ENCODE peak calls at places on chromosomes 11 and 22, in four cellular contexts. One of them, this sample, is unnamed. For H3K9me3, the result is how much of the 10 kb centered on the place peaks cover.

GRCh38 chr22:39088688-39089032 is 8.4 kb upstream of the APOBEC3H start:
- DNase-seq in K562: no peak
- DNase-seq in H1: no peak
- DNase-seq in GM12878: no peak
- DNase-seq in this sample: no peak

GRCh38 chr11:33907419-33907818 is 15.5 kb upstream of the LMO2 start:
- DNase-seq in GM12878: no peak
- DNase-seq in H1: no peak
- DNase-seq in K562: no peak
- DNase-seq in this sample: no peak

GRCh38 chr22:44438056-44438455 is 60.0 kb downstream of the RTL6 start:
- DNase-seq in H1: no peak
- DNase-seq in GM12878: no peak
- DNase-seq in K562: peak
- DNase-seq in this sample: no peak

GRCh38 chr11:23903044-23903704 is 593.7 kb upstream of the LUZP2 start:
- DNase-seq in GM12878: no peak
- DNase-seq in K562: no peak
- DNase-seq in H1: no peak
- DNase-seq in this sample: peak

GRCh38 chr22:33919591-33920501 is at the start of gene LARGE1:
- DNase-seq in H1: no peak
- DNase-seq in GM12878: no peak
- DNase-seq in K562: no peak
- DNase-seq in this sample: peak

GRCh38 chr11:94536386-94536785 is 7.3 kb upstream of the FUT4 start:
- DNase-seq in K562: no peak
- DNase-seq in GM12878: no peak
- DNase-seq in H1: no peak
- DNase-seq in this sample: no peak

GRCh38 chr22:43388420-43388851 is 23.4 kb upstream of the MPPED1 start:
- DNase-seq in H1: no peak
- DNase-seq in K562: peak
- DNase-seq in GM12878: no peak
- DNase-seq in this sample: peak

GRCh38 chr11:34168642-34169051 is 63.2 kb downstream of the NAT10 start:
- DNase-seq in K562: no peak
- DNase-seq in GM12878: no peak
- DNase-seq in H1: no peak
- DNase-seq in this sample: peak

GRCh38 chr22:50282361-50283144 is 12.4 kb upstream of the MAPK11 start:
- DNase-seq in GM12878: no peak
- DNase-seq in K562: no peak
- DNase-seq in H1: no peak
- DNase-seq in this sample: peak

GRCh38 chr11:44945639-44946038 is 5.0 kb downstream of the TP53I11 start:
- DNase-seq in K562: no peak
- DNase-seq in H1: no peak
- DNase-seq in GM12878: no peak
- DNase-seq in this sample: no peak

GRCh38 chr22:42961815-42962214 is 53.1 kb downstream of the PACSIN2 start:
- DNase-seq in K562: no peak
- DNase-seq in GM12878: no peak
- DNase-seq in H1: no peak
- DNase-seq in this sample: no peak

GRCh38 chr11:20388096-20389055 is 860 bp downstream of the PRMT3 start:
- DNase-seq in K562: peak
- DNase-seq in GM12878: no peak
- DNase-seq in H1: no peak
- DNase-seq in this sample: no peak

GRCh38 chr11:78420255-78420764 is 2.7 kb upstream of the GAB2 start:
- DNase-seq in H1: no peak
- DNase-seq in GM12878: no peak
- DNase-seq in K562: peak
- DNase-seq in this sample: peak

GRCh38 chr11:111427471-111427912 is 48.4 kb upstream of the POU2AF1 start:
- DNase-seq in K562: peak
- DNase-seq in H1: no peak
- DNase-seq in GM12878: no peak
- DNase-seq in this sample: no peak

GRCh38 chr11:120139316-120140069 is 1.6 kb upstream of the TRIM29 start:
- DNase-seq in GM12878: no peak
- DNase-seq in K562: no peak
- DNase-seq in H1: no peak
- DNase-seq in this sample: no peak

GRCh38 chr22:44891293-44891747 is 118.5 kb downstream of the PHF21B start:
- DNase-seq in GM12878: no peak
- DNase-seq in K562: no peak
- DNase-seq in H1: no peak
- DNase-seq in this sample: no peak

GRCh38 chr11:1470681-1471611 is 15.6 kb downstream of the MOB2 start:
- DNase-seq in GM12878: no peak
- DNase-seq in H1: no peak
- DNase-seq in K562: no peak
- DNase-seq in this sample: no peak

GRCh38 chr22:33803883-33804282 is 116.4 kb downstream of the LARGE1 start:
- DNase-seq in K562: no peak
- DNase-seq in H1: no peak
- DNase-seq in GM12878: no peak
- DNase-seq in this sample: peak

GRCh38 chr11:16098827-16099226 is 257.5 kb downstream of the SOX6 start:
- DNase-seq in H1: no peak
- DNase-seq in GM12878: no peak
- DNase-seq in K562: no peak
- DNase-seq in this sample: peak

GRCh38 chr11:59336931-59337330 is 21.8 kb upstream of the OR5AN1 start:
- DNase-seq in H1: no peak
- DNase-seq in K562: no peak
- DNase-seq in GM12878: no peak
- DNase-seq in this sample: no peak

GRCh38 chr11:83335446-83336070 is 49.4 kb upstream of the CCDC90B start:
- DNase-seq in H1: no peak
- DNase-seq in GM12878: no peak
- DNase-seq in K562: no peak
- DNase-seq in this sample: no peak

GRCh38 chr11:69703711-69704507 is at the start of gene FGF19:
- DNase-seq in H1: no peak
- DNase-seq in K562: no peak
- DNase-seq in GM12878: no peak
- DNase-seq in this sample: no peak

GRCh38 chr11:48001438-48002021 is 21.2 kb downstream of the PTPRJ start:
- DNase-seq in K562: no peak
- DNase-seq in GM12878: no peak
- DNase-seq in H1: no peak
- DNase-seq in this sample: peak

GRCh38 chr11:97908354-97908753 is 1112.4 kb upstream of the CNTN5 start:
- DNase-seq in K562: no peak
- DNase-seq in GM12878: no peak
- DNase-seq in H1: no peak
- DNase-seq in this sample: no peak

GRCh38 chr11:125201525-125202121 is 37.1 kb downstream of the PKNOX2 start:
- DNase-seq in H1: no peak
- DNase-seq in GM12878: no peak
- DNase-seq in K562: no peak
- DNase-seq in this sample: peak

GRCh38 chr22:38756631-38757463 is 1.0 kb upstream of the SUN2 start:
- DNase-seq in K562: peak
- DNase-seq in GM12878: no peak
- DNase-seq in H1: no peak
- DNase-seq in this sample: no peak

GRCh38 chr11:72038491-72038890 is 39.8 kb downstream of the IL18BP start:
- DNase-seq in H1: no peak
- DNase-seq in K562: no peak
- DNase-seq in GM12878: no peak
- DNase-seq in this sample: peak

GRCh38 chr22:44247923-44248892 is 64.5 kb downstream of the SHISAL1 start:
- DNase-seq in H1: no peak
- DNase-seq in K562: no peak
- DNase-seq in GM12878: no peak
- DNase-seq in this sample: no peak

GRCh38 chr11:47234669-47235075 is 13.9 kb downstream of the ACP2 start:
- DNase-seq in H1: no peak
- DNase-seq in GM12878: no peak
- DNase-seq in K562: no peak
- DNase-seq in this sample: peak

GRCh38 chr11:95341246-95341645 is 110.2 kb upstream of the SESN3 start:
- DNase-seq in GM12878: no peak
- DNase-seq in H1: no peak
- DNase-seq in K562: no peak
- DNase-seq in this sample: no peak

GRCh38 chr11:120120805-120121335 is 17.0 kb downstream of the TRIM29 start:
- DNase-seq in GM12878: no peak
- DNase-seq in K562: no peak
- DNase-seq in H1: no peak
- DNase-seq in this sample: no peak

DNA sequence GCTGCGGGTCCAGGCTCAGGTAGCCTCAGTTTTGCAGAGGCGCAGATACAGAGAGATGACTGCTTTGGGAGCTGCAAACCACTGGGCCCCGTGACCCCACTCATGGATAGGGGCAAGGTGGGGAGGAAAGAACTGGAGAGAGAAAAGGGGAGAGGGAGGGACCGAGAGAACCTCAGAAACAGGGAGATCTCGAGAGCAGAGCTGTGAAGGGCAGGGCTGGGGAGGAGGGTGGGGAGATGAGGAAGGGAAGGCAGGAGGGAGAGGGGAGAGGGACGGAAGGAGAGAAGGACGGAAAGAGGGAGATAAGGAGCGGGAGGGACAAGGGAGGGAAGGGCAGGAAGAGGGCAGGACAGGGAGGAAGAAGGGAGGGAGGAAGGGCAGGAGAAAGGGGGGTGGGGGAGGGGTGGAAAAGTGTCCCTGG is 46.3 kb downstream of the IGLL1 start:
- DNase-seq in GM12878: no peak
- DNase-seq in H1: no peak
- DNase-seq in K562: peak
- DNase-seq in this sample: no peak
- TF ChIP-seq CHD1 in GM12878: no peak
- TF ChIP-seq CHD1 in H1: no peak
- TF ChIP-seq CHD1 in K562: no peak
- TF ChIP-seq CHD1 in this sample: no peak

GRCh38 chr11:50170115-50170514 is 137.4 kb downstream of the OR4C45 start:
- DNase-seq in H1: no peak
- DNase-seq in K562: no peak
- DNase-seq in GM12878: no peak
- DNase-seq in this sample: no peak

GRCh38 chr11:50178732-50179131 is 146.1 kb downstream of the OR4C45 start:
- DNase-seq in GM12878: no peak
- DNase-seq in H1: no peak
- DNase-seq in K562: no peak
- DNase-seq in this sample: no peak

GRCh38 chr11:50174189-50174588 is 141.5 kb downstream of the OR4C45 start:
- DNase-seq in H1: no peak
- DNase-seq in GM12878: no peak
- DNase-seq in K562: no peak
- DNase-seq in this sample: peak

GRCh38 chr11:50169634-50170033 is 137.0 kb downstream of the OR4C45 start:
- DNase-seq in GM12878: no peak
- DNase-seq in H1: no peak
- DNase-seq in K562: no peak
- DNase-seq in this sample: no peak

DNA sequence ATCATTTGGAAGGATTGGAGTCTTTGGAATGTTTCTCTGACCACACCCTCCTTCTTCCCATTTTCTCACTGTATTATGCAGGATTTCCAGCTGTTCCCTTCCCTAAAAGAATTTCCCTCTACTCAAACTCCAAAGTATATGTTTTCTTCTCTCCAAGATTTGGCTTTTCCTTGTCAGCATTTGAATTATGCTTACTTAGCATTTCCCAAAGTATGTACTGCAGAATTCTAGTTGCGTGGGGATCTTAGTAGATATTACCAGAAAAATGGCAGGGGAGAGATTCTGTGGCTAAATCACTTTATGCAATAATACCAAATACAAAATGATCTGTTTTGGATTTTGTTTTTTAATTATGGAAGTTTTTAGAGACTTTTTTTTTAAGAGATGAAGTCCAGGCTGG is 142.3 kb downstream of the OR4C45 start:
- DNase-seq in H1: no peak
- DNase-seq in GM12878: no peak
- DNase-seq in K562: no peak
- DNase-seq in this sample: no peak
- H3K9me3 ChIP-seq in H1: under half
- H3K9me3 ChIP-seq in GM12878: under half
- H3K9me3 ChIP-seq in K562: under half
- H3K9me3 ChIP-seq in this sample: under half

DNA sequence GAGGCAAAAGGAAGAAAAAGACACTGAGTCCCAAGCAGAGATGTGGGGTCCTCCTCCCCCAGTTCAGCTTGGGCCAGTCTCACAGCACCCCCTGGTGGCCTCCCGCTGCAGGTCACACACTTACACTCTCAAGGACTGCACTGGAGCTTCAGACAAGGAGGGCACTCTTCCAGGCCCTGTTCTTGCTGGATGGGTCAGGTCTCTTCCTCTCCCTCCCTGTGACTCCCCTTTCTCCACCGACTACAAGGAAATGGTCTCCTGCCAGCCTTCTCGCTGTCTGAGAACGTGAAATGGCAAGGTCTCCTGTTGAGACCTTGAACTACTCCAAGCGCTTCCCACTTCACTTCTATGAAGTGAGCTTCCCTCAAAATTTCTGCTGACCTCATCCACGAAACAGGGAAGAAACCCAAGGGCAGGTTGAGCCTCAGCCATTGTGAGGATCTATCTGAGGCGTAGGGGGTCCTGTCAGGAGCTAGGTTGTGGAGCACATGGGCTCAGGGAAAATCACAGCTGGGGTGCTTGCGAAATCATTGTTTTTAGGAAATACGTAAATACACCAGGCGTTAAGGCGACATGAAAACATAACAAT is 11.2 kb upstream of the IGLL1 start:
- DNase-seq in H1: peak
- DNase-seq in K562: peak
- DNase-seq in GM12878: no peak
- DNase-seq in this sample: peak
- H2AFZ ChIP-seq in H1: peak
- H2AFZ ChIP-seq in K562: no peak
- H2AFZ ChIP-seq in GM12878: no peak
- H2AFZ ChIP-seq in this sample: peak

GRCh38 chr11:100670140-100670539 is 16.9 kb upstream of the ARHGAP42 start:
- DNase-seq in H1: no peak
- DNase-seq in GM12878: no peak
- DNase-seq in K562: no peak
- DNase-seq in this sample: no peak
- TF ChIP-seq CHD1 in H1: no peak
- TF ChIP-seq CHD1 in GM12878: no peak
- TF ChIP-seq CHD1 in K562: no peak
- TF ChIP-seq CHD1 in this sample: no peak

This sample was measured in IMR-90.